ENCODE peak calls at places on chromosomes 16 and 17, in ten cellular contexts. One of them, this sample, is unnamed. For H3K4me1, the result is how much of the 10 kb centered on the place peaks cover.

GRCh38 chr17:1709971-1710806 is at the start of gene TLCD2:
- DNase-seq in lower lobe of right lung: peak
- DNase-seq in uterus: peak
- DNase-seq in left lung: peak
- DNase-seq in right lobe of liver: peak
- DNase-seq in Peyer's patch: peak
- DNase-seq in GM23338: peak
- DNase-seq in gastrocnemius medialis: peak
- DNase-seq in A549: peak
- DNase-seq in mammary epithelial cell: peak
- DNase-seq in this sample: no peak

GRCh38 chr16:62022688-62023087 is 13.6 kb downstream of the CDH8 start:
- DNase-seq in lower lobe of right lung: no peak
- DNase-seq in uterus: no peak
- DNase-seq in left lung: no peak
- DNase-seq in right lobe of liver: no peak
- DNase-seq in Peyer's patch: no peak
- DNase-seq in GM23338: peak
- DNase-seq in gastrocnemius medialis: no peak
- DNase-seq in A549: no peak
- DNase-seq in mammary epithelial cell: no peak
- DNase-seq in this sample: no peak

GRCh38 chr17:74549343-74549742 is 3.4 kb upstream of the CD300C start:
- DNase-seq in lower lobe of right lung: no peak
- DNase-seq in uterus: no peak
- DNase-seq in left lung: no peak
- DNase-seq in right lobe of liver: no peak
- DNase-seq in Peyer's patch: no peak
- DNase-seq in GM23338: no peak
- DNase-seq in gastrocnemius medialis: no peak
- DNase-seq in A549: no peak
- DNase-seq in mammary epithelial cell: no peak
- DNase-seq in this sample: no peak

GRCh38 chr16:57562669-57563486 is 20.4 kb downstream of the ADGRG5 start:
- DNase-seq in lower lobe of right lung: no peak
- DNase-seq in uterus: no peak
- DNase-seq in left lung: no peak
- DNase-seq in right lobe of liver: no peak
- DNase-seq in Peyer's patch: no peak
- DNase-seq in GM23338: no peak
- DNase-seq in gastrocnemius medialis: no peak
- DNase-seq in A549: no peak
- DNase-seq in mammary epithelial cell: no peak
- DNase-seq in this sample: no peak

GRCh38 chr17:28038802-28039600 is 3.5 kb upstream of the NLK start:
- DNase-seq in lower lobe of right lung: no peak
- DNase-seq in uterus: no peak
- DNase-seq in left lung: no peak
- DNase-seq in right lobe of liver: no peak
- DNase-seq in Peyer's patch: no peak
- DNase-seq in GM23338: no peak
- DNase-seq in gastrocnemius medialis: no peak
- DNase-seq in A549: no peak
- DNase-seq in mammary epithelial cell: no peak
- DNase-seq in this sample: no peak

GRCh38 chr17:45147102-45147580 is 1.1 kb upstream of the HEXIM1 start:
- DNase-seq in lower lobe of right lung: peak
- DNase-seq in uterus: no peak
- DNase-seq in left lung: peak
- DNase-seq in right lobe of liver: peak
- DNase-seq in Peyer's patch: no peak
- DNase-seq in GM23338: peak
- DNase-seq in gastrocnemius medialis: peak
- DNase-seq in A549: peak
- DNase-seq in mammary epithelial cell: no peak
- DNase-seq in this sample: peak

GRCh38 chr16:4263504-4264436 is 9.1 kb downstream of the TFAP4 start:
- DNase-seq in lower lobe of right lung: peak
- DNase-seq in uterus: peak
- DNase-seq in left lung: peak
- DNase-seq in right lobe of liver: peak
- DNase-seq in Peyer's patch: peak
- DNase-seq in GM23338: peak
- DNase-seq in gastrocnemius medialis: no peak
- DNase-seq in A549: peak
- DNase-seq in mammary epithelial cell: no peak
- DNase-seq in this sample: peak

GRCh38 chr17:79975498-79976134 is 60.1 kb downstream of the TBC1D16 start:
- DNase-seq in lower lobe of right lung: peak
- DNase-seq in uterus: no peak
- DNase-seq in left lung: peak
- DNase-seq in right lobe of liver: no peak
- DNase-seq in Peyer's patch: peak
- DNase-seq in GM23338: no peak
- DNase-seq in gastrocnemius medialis: no peak
- DNase-seq in A549: no peak
- DNase-seq in mammary epithelial cell: no peak
- DNase-seq in this sample: no peak

GRCh38 chr17:7217113-7217987 is 2.3 kb downstream of the DLG4 start:
- DNase-seq in lower lobe of right lung: no peak
- DNase-seq in uterus: peak
- DNase-seq in left lung: no peak
- DNase-seq in right lobe of liver: peak
- DNase-seq in Peyer's patch: no peak
- DNase-seq in GM23338: peak
- DNase-seq in gastrocnemius medialis: no peak
- DNase-seq in A549: peak
- DNase-seq in mammary epithelial cell: no peak
- DNase-seq in this sample: no peak

GRCh38 chr17:82502207-82502606 is 17.3 kb upstream of the FOXK2 start:
- DNase-seq in lower lobe of right lung: no peak
- DNase-seq in uterus: no peak
- DNase-seq in left lung: no peak
- DNase-seq in right lobe of liver: peak
- DNase-seq in Peyer's patch: no peak
- DNase-seq in GM23338: no peak
- DNase-seq in gastrocnemius medialis: no peak
- DNase-seq in A549: no peak
- DNase-seq in mammary epithelial cell: peak
- DNase-seq in this sample: no peak

GRCh38 chr16:86508028-86508946 is 2.0 kb upstream of the FOXF1 start:
- DNase-seq in lower lobe of right lung: no peak
- DNase-seq in uterus: no peak
- DNase-seq in left lung: peak
- DNase-seq in right lobe of liver: no peak
- DNase-seq in Peyer's patch: no peak
- DNase-seq in GM23338: peak
- DNase-seq in gastrocnemius medialis: no peak
- DNase-seq in A549: no peak
- DNase-seq in mammary epithelial cell: peak
- DNase-seq in this sample: no peak
- H3K27ac ChIP-seq in lower lobe of right lung: peak
- H3K27ac ChIP-seq in uterus: peak
- H3K27ac ChIP-seq in left lung: peak
- H3K27ac ChIP-seq in right lobe of liver: peak
- H3K27ac ChIP-seq in Peyer's patch: peak
- H3K27ac ChIP-seq in GM23338: no peak
- H3K27ac ChIP-seq in gastrocnemius medialis: no peak
- H3K27ac ChIP-seq in A549: no peak
- H3K27ac ChIP-seq in mammary epithelial cell: no peak
- H3K27ac ChIP-seq in this sample: peak

GRCh38 chr16:54798267-54798666 is 132.4 kb upstream of the IRX5 start:
- DNase-seq in lower lobe of right lung: no peak
- DNase-seq in uterus: no peak
- DNase-seq in left lung: no peak
- DNase-seq in right lobe of liver: no peak
- DNase-seq in Peyer's patch: no peak
- DNase-seq in GM23338: no peak
- DNase-seq in gastrocnemius medialis: no peak
- DNase-seq in A549: no peak
- DNase-seq in mammary epithelial cell: no peak
- DNase-seq in this sample: no peak
- TF ChIP-seq CTCF in lower lobe of right lung: no peak
- TF ChIP-seq CTCF in uterus: no peak
- TF ChIP-seq CTCF in left lung: no peak
- TF ChIP-seq CTCF in right lobe of liver: no peak
- TF ChIP-seq CTCF in Peyer's patch: no peak
- TF ChIP-seq CTCF in GM23338: no peak
- TF ChIP-seq CTCF in gastrocnemius medialis: no peak
- TF ChIP-seq CTCF in A549: no peak
- TF ChIP-seq CTCF in mammary epithelial cell: no peak
- TF ChIP-seq CTCF in this sample: no peak

GRCh38 chr17:18194804-18195203 is 11.2 kb downstream of the ALKBH5 start:
- DNase-seq in lower lobe of right lung: no peak
- DNase-seq in uterus: no peak
- DNase-seq in left lung: no peak
- DNase-seq in right lobe of liver: no peak
- DNase-seq in Peyer's patch: no peak
- DNase-seq in GM23338: no peak
- DNase-seq in gastrocnemius medialis: no peak
- DNase-seq in A549: no peak
- DNase-seq in mammary epithelial cell: no peak
- DNase-seq in this sample: no peak

GRCh38 chr17:18190629-18191028 is 7.0 kb downstream of the ALKBH5 start:
- DNase-seq in lower lobe of right lung: no peak
- DNase-seq in uterus: no peak
- DNase-seq in left lung: no peak
- DNase-seq in right lobe of liver: no peak
- DNase-seq in Peyer's patch: no peak
- DNase-seq in GM23338: no peak
- DNase-seq in gastrocnemius medialis: no peak
- DNase-seq in A549: no peak
- DNase-seq in mammary epithelial cell: no peak
- DNase-seq in this sample: no peak

GRCh38 chr17:18191071-18191667 is 7.5 kb downstream of the ALKBH5 start:
- DNase-seq in lower lobe of right lung: no peak
- DNase-seq in uterus: peak
- DNase-seq in left lung: no peak
- DNase-seq in right lobe of liver: peak
- DNase-seq in Peyer's patch: no peak
- DNase-seq in GM23338: no peak
- DNase-seq in gastrocnemius medialis: no peak
- DNase-seq in A549: no peak
- DNase-seq in mammary epithelial cell: no peak
- DNase-seq in this sample: no peak

GRCh38 chr17:18194394-18194793 is 10.8 kb downstream of the ALKBH5 start:
- DNase-seq in lower lobe of right lung: no peak
- DNase-seq in uterus: no peak
- DNase-seq in left lung: no peak
- DNase-seq in right lobe of liver: no peak
- DNase-seq in Peyer's patch: no peak
- DNase-seq in GM23338: no peak
- DNase-seq in gastrocnemius medialis: no peak
- DNase-seq in A549: no peak
- DNase-seq in mammary epithelial cell: no peak
- DNase-seq in this sample: no peak

GRCh38 chr17:18191967-18192366 is 8.3 kb downstream of the ALKBH5 start:
- DNase-seq in lower lobe of right lung: no peak
- DNase-seq in uterus: no peak
- DNase-seq in left lung: no peak
- DNase-seq in right lobe of liver: no peak
- DNase-seq in Peyer's patch: no peak
- DNase-seq in GM23338: peak
- DNase-seq in gastrocnemius medialis: no peak
- DNase-seq in A549: peak
- DNase-seq in mammary epithelial cell: no peak
- DNase-seq in this sample: no peak
- H3K4me1 ChIP-seq in lower lobe of right lung: half or more
- H3K4me1 ChIP-seq in uterus: under half
- H3K4me1 ChIP-seq in left lung: half or more
- H3K4me1 ChIP-seq in right lobe of liver: under half
- H3K4me1 ChIP-seq in Peyer's patch: under half
- H3K4me1 ChIP-seq in GM23338: under half
- H3K4me1 ChIP-seq in gastrocnemius medialis: half or more
- H3K4me1 ChIP-seq in A549: under half
- H3K4me1 ChIP-seq in mammary epithelial cell: under half
- H3K4me1 ChIP-seq in this sample: under half

DNA sequence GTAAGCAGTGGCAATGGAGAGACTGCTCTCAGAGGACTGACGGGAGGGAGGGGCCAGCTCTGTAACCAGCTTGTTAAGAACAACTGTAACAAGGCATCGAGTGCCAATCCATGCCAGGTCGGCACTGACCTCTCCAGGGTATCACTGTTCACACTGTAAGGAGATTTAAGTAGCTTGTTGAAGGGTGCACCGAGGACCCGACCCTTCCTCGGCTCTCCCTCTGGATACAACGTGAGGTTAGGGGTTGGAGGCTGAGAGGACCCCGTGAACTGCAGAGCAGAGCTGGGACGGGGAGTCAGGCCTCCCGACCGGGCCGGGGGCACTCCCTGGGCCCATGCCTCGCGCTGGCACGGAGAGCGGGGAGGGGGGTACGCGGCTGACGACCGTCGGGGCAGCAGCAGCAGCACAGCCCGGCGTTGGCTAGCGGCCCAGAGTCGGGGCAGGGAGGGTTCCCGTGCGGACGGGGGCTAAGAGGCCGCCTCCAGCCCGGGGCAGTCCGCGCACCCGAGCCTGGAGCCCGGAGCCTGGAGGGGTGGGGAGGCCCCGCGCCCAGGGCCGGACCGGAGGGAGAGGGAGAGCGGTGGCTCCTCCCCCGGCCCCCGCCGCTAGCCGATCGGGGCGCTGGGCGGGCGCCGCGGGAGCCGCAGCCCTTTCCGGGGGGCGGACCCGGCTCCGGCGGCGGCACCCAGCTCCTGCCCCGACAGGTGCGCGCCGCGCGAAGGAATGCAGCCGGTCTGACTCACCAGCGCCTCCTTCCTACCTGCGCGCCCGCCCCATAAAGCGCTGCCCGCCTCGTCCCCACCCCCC is at the start of gene ITGB4:
- DNase-seq in lower lobe of right lung: peak
- DNase-seq in uterus: no peak
- DNase-seq in left lung: peak
- DNase-seq in right lobe of liver: peak
- DNase-seq in Peyer's patch: peak
- DNase-seq in GM23338: peak
- DNase-seq in gastrocnemius medialis: no peak
- DNase-seq in A549: peak
- DNase-seq in mammary epithelial cell: peak
- DNase-seq in this sample: peak
- H3K27ac ChIP-seq in lower lobe of right lung: peak
- H3K27ac ChIP-seq in uterus: peak
- H3K27ac ChIP-seq in left lung: peak
- H3K27ac ChIP-seq in right lobe of liver: no peak
- H3K27ac ChIP-seq in Peyer's patch: peak
- H3K27ac ChIP-seq in GM23338: no peak
- H3K27ac ChIP-seq in gastrocnemius medialis: no peak
- H3K27ac ChIP-seq in A549: peak
- H3K27ac ChIP-seq in mammary epithelial cell: peak
- H3K27ac ChIP-seq in this sample: peak

GRCh38 chr16:56038564-56039098 is 152.7 kb upstream of the GNAO1 start:
- DNase-seq in lower lobe of right lung: no peak
- DNase-seq in uterus: no peak
- DNase-seq in left lung: no peak
- DNase-seq in right lobe of liver: no peak
- DNase-seq in Peyer's patch: no peak
- DNase-seq in GM23338: no peak
- DNase-seq in gastrocnemius medialis: no peak
- DNase-seq in A549: no peak
- DNase-seq in mammary epithelial cell: no peak
- DNase-seq in this sample: no peak
- TF ChIP-seq CTCF in lower lobe of right lung: no peak
- TF ChIP-seq CTCF in uterus: no peak
- TF ChIP-seq CTCF in left lung: no peak
- TF ChIP-seq CTCF in right lobe of liver: no peak
- TF ChIP-seq CTCF in Peyer's patch: no peak
- TF ChIP-seq CTCF in GM23338: no peak
- TF ChIP-seq CTCF in gastrocnemius medialis: no peak
- TF ChIP-seq CTCF in A549: no peak
- TF ChIP-seq CTCF in mammary epithelial cell: no peak
- TF ChIP-seq CTCF in this sample: no peak